ENCODE peak calls at places on chromosomes 11 and 22, in ten cellular contexts. T, V, J, F, Y, A, K, O, H and B are unnamed samples.

GRCh38 chr11:19241260-19242183 is 777 bp upstream of the E2F8 start:
- DNase-seq in F (no peak), V (no peak), J (no peak), O (peak), A (peak), K (peak), T (no peak), H (no peak), Y (no peak), B (peak)

GRCh38 chr22:45450931-45451651 is 37.6 kb downstream of the RIBC2 start:
- DNase-seq in A (no peak), V (peak), H (no peak), T (peak), J (no peak), F (no peak), Y (no peak), K (no peak), O (peak), B (no peak)

GRCh38 chr11:46333129-46333947 is 13.9 kb upstream of the DGKZ start:
- DNase-seq in F (no peak), Y (no peak), V (no peak), K (no peak), O (peak), A (no peak), H (no peak), T (no peak), J (no peak), B (no peak)

GRCh38 chr11:61700221-61700620 is 20.0 kb downstream of the DAGLA start:
- DNase-seq in J (no peak), Y (no peak), A (no peak), F (no peak), T (no peak), O (peak), H (no peak), K (peak), V (no peak), B (no peak)

GRCh38 chr11:120061036-120061760 is 76.7 kb downstream of the TRIM29 start:
- DNase-seq in T (no peak), A (no peak), V (no peak), F (no peak), J (no peak), K (no peak), O (peak), Y (no peak), H (no peak), B (no peak)

GRCh38 chr22:38435010-38435409 is 20.0 kb downstream of the KCNJ4 start:
- DNase-seq in A (no peak), K (no peak), O (no peak), H (no peak), F (no peak), Y (no peak), V (no peak), T (no peak), J (no peak), B (no peak)

GRCh38 chr11:109641549-109641948 is 219.6 kb downstream of the C11orf87 start:
- DNase-seq in T (no peak), V (no peak), Y (no peak), H (no peak), F (no peak), A (no peak), J (no peak), K (peak), O (peak), B (no peak)

GRCh38 chr11:43830928-43831440 is 49.6 kb upstream of the ALKBH3 start:
- DNase-seq in F (no peak), Y (peak), T (peak), A (peak), O (peak), J (no peak), H (no peak), K (peak), V (peak), B (no peak)

GRCh38 chr11:12717851-12718291 is 43.6 kb downstream of the TEAD1 start:
- DNase-seq in F (no peak), T (no peak), O (no peak), J (no peak), Y (no peak), A (peak), V (no peak), H (peak), K (no peak), B (no peak)

GRCh38 chr11:111652184-111652583 is 49.9 kb downstream of the SIK2 start:
- DNase-seq in F (no peak), K (no peak), J (no peak), V (no peak), H (no peak), O (no peak), A (no peak), Y (no peak), T (no peak), B (no peak)

GRCh38 chr11:18309691-18310090 is 12.2 kb downstream of the HPS5 start:
- DNase-seq in Y (no peak), T (no peak), H (no peak), O (no peak), V (no peak), F (no peak), J (no peak), A (no peak), K (no peak), B (no peak)

GRCh38 chr11:8250446-8250845 is 13.2 kb downstream of the LMO1 start:
- DNase-seq in V (peak), T (no peak), O (no peak), J (no peak), Y (no peak), H (no peak), F (no peak), K (no peak), A (no peak), B (no peak)

GRCh38 chr11:67321313-67321871 is 18.1 kb downstream of the SSH3 start:
- DNase-seq in Y (no peak), F (no peak), O (no peak), V (no peak), K (no peak), A (no peak), J (no peak), T (no peak), H (no peak), B (no peak)